ENCODE peak calls at places on chromosomes 7 and 10, in ten cellular contexts. One of them, this sample, is unnamed.

GRCh38 chr7:77531038-77531437 is 6.1 kb upstream of the PTPN12 start:
- DNase-seq in GDM1: no peak
- DNase-seq in stimulated activated CD4-positive, alpha-beta T cell treated with anti-CD3 and anti-CD28 coated beads, Interleukin-1b, Interleukin-23, amount 100 ng/mL, for 1 hour: no peak
- DNase-seq in mucosa of descending colon: no peak
- DNase-seq in NCI-H1105 treated with DMSO at 0.1 percent for 48 hours: no peak
- DNase-seq in stimulated activated CD8-positive, alpha-beta memory T cell treated with anti-CD3 and anti-CD28 coated beads, Interleukin-15, amount 100 ng/mL, for 24 hours: no peak
- DNase-seq in Right ventricle myocardium inferior: no peak
- DNase-seq in Calu3: no peak
- DNase-seq in GM12892: no peak
- DNase-seq in GM03348: no peak
- DNase-seq in this sample: no peak

GRCh38 chr7:2438181-2438580 is 34.8 kb downstream of the CHST12 start:
- DNase-seq in Calu3: no peak
- DNase-seq in GM03348: no peak
- DNase-seq in GM12892: no peak
- DNase-seq in stimulated activated CD8-positive, alpha-beta memory T cell treated with anti-CD3 and anti-CD28 coated beads, Interleukin-15, amount 100 ng/mL, for 24 hours: no peak
- DNase-seq in GDM1: no peak
- DNase-seq in stimulated activated CD4-positive, alpha-beta T cell treated with anti-CD3 and anti-CD28 coated beads, Interleukin-1b, Interleukin-23, amount 100 ng/mL, for 1 hour: no peak
- DNase-seq in Right ventricle myocardium inferior: peak
- DNase-seq in mucosa of descending colon: no peak
- DNase-seq in NCI-H1105 treated with DMSO at 0.1 percent for 48 hours: no peak
- DNase-seq in this sample: peak

GRCh38 chr10:52703898-52704297 is 68.7 kb downstream of the MBL2 start:
- DNase-seq in Right ventricle myocardium inferior: no peak
- DNase-seq in GDM1: no peak
- DNase-seq in Calu3: no peak
- DNase-seq in stimulated activated CD4-positive, alpha-beta T cell treated with anti-CD3 and anti-CD28 coated beads, Interleukin-1b, Interleukin-23, amount 100 ng/mL, for 1 hour: no peak
- DNase-seq in mucosa of descending colon: no peak
- DNase-seq in NCI-H1105 treated with DMSO at 0.1 percent for 48 hours: no peak
- DNase-seq in GM12892: no peak
- DNase-seq in GM03348: no peak
- DNase-seq in stimulated activated CD8-positive, alpha-beta memory T cell treated with anti-CD3 and anti-CD28 coated beads, Interleukin-15, amount 100 ng/mL, for 24 hours: no peak
- DNase-seq in this sample: no peak

GRCh38 chr7:44076101-44076895 is 6.0 kb downstream of the POLM start:
- DNase-seq in GM12892: no peak
- DNase-seq in mucosa of descending colon: no peak
- DNase-seq in stimulated activated CD4-positive, alpha-beta T cell treated with anti-CD3 and anti-CD28 coated beads, Interleukin-1b, Interleukin-23, amount 100 ng/mL, for 1 hour: no peak
- DNase-seq in Right ventricle myocardium inferior: peak
- DNase-seq in stimulated activated CD8-positive, alpha-beta memory T cell treated with anti-CD3 and anti-CD28 coated beads, Interleukin-15, amount 100 ng/mL, for 24 hours: no peak
- DNase-seq in Calu3: no peak
- DNase-seq in GM03348: no peak
- DNase-seq in GDM1: no peak
- DNase-seq in NCI-H1105 treated with DMSO at 0.1 percent for 48 hours: no peak
- DNase-seq in this sample: peak

GRCh38 chr10:79333513-79333912 is 13.8 kb upstream of the PPIF start:
- DNase-seq in Right ventricle myocardium inferior: no peak
- DNase-seq in Calu3: no peak
- DNase-seq in GM03348: no peak
- DNase-seq in stimulated activated CD4-positive, alpha-beta T cell treated with anti-CD3 and anti-CD28 coated beads, Interleukin-1b, Interleukin-23, amount 100 ng/mL, for 1 hour: no peak
- DNase-seq in GDM1: no peak
- DNase-seq in NCI-H1105 treated with DMSO at 0.1 percent for 48 hours: no peak
- DNase-seq in mucosa of descending colon: no peak
- DNase-seq in stimulated activated CD8-positive, alpha-beta memory T cell treated with anti-CD3 and anti-CD28 coated beads, Interleukin-15, amount 100 ng/mL, for 24 hours: no peak
- DNase-seq in GM12892: no peak
- DNase-seq in this sample: no peak

GRCh38 chr10:6396652-6397051 is 183.4 kb downstream of the PRKCQ start:
- DNase-seq in GM12892: no peak
- DNase-seq in stimulated activated CD4-positive, alpha-beta T cell treated with anti-CD3 and anti-CD28 coated beads, Interleukin-1b, Interleukin-23, amount 100 ng/mL, for 1 hour: no peak
- DNase-seq in NCI-H1105 treated with DMSO at 0.1 percent for 48 hours: no peak
- DNase-seq in GM03348: peak
- DNase-seq in Calu3: no peak
- DNase-seq in GDM1: no peak
- DNase-seq in mucosa of descending colon: no peak
- DNase-seq in stimulated activated CD8-positive, alpha-beta memory T cell treated with anti-CD3 and anti-CD28 coated beads, Interleukin-15, amount 100 ng/mL, for 24 hours: no peak
- DNase-seq in Right ventricle myocardium inferior: no peak
- DNase-seq in this sample: no peak

GRCh38 chr7:113636727-113637421 is 281.9 kb downstream of the PPP1R3A start:
- DNase-seq in GDM1: no peak
- DNase-seq in NCI-H1105 treated with DMSO at 0.1 percent for 48 hours: no peak
- DNase-seq in Calu3: no peak
- DNase-seq in GM12892: no peak
- DNase-seq in stimulated activated CD4-positive, alpha-beta T cell treated with anti-CD3 and anti-CD28 coated beads, Interleukin-1b, Interleukin-23, amount 100 ng/mL, for 1 hour: no peak
- DNase-seq in Right ventricle myocardium inferior: no peak
- DNase-seq in GM03348: no peak
- DNase-seq in mucosa of descending colon: no peak
- DNase-seq in stimulated activated CD8-positive, alpha-beta memory T cell treated with anti-CD3 and anti-CD28 coated beads, Interleukin-15, amount 100 ng/mL, for 24 hours: no peak
- DNase-seq in this sample: no peak

GRCh38 chr7:158101821-158102450 is 485.7 kb downstream of the PTPRN2 start:
- DNase-seq in GM03348: no peak
- DNase-seq in Right ventricle myocardium inferior: no peak
- DNase-seq in stimulated activated CD4-positive, alpha-beta T cell treated with anti-CD3 and anti-CD28 coated beads, Interleukin-1b, Interleukin-23, amount 100 ng/mL, for 1 hour: no peak
- DNase-seq in NCI-H1105 treated with DMSO at 0.1 percent for 48 hours: no peak
- DNase-seq in GM12892: no peak
- DNase-seq in stimulated activated CD8-positive, alpha-beta memory T cell treated with anti-CD3 and anti-CD28 coated beads, Interleukin-15, amount 100 ng/mL, for 24 hours: no peak
- DNase-seq in Calu3: no peak
- DNase-seq in GDM1: no peak
- DNase-seq in mucosa of descending colon: no peak
- DNase-seq in this sample: peak

GRCh38 chr10:77877461-77878344 is 48.9 kb downstream of the DLG5 start:
- DNase-seq in stimulated activated CD8-positive, alpha-beta memory T cell treated with anti-CD3 and anti-CD28 coated beads, Interleukin-15, amount 100 ng/mL, for 24 hours: no peak
- DNase-seq in GM03348: no peak
- DNase-seq in NCI-H1105 treated with DMSO at 0.1 percent for 48 hours: no peak
- DNase-seq in Right ventricle myocardium inferior: no peak
- DNase-seq in stimulated activated CD4-positive, alpha-beta T cell treated with anti-CD3 and anti-CD28 coated beads, Interleukin-1b, Interleukin-23, amount 100 ng/mL, for 1 hour: no peak
- DNase-seq in GM12892: no peak
- DNase-seq in GDM1: no peak
- DNase-seq in Calu3: no peak
- DNase-seq in mucosa of descending colon: peak
- DNase-seq in this sample: peak

GRCh38 chr10:15222511-15222910 is 54.0 kb upstream of the NMT2 start:
- DNase-seq in GM03348: no peak
- DNase-seq in NCI-H1105 treated with DMSO at 0.1 percent for 48 hours: no peak
- DNase-seq in stimulated activated CD8-positive, alpha-beta memory T cell treated with anti-CD3 and anti-CD28 coated beads, Interleukin-15, amount 100 ng/mL, for 24 hours: no peak
- DNase-seq in Calu3: no peak
- DNase-seq in Right ventricle myocardium inferior: no peak
- DNase-seq in GM12892: no peak
- DNase-seq in stimulated activated CD4-positive, alpha-beta T cell treated with anti-CD3 and anti-CD28 coated beads, Interleukin-1b, Interleukin-23, amount 100 ng/mL, for 1 hour: no peak
- DNase-seq in mucosa of descending colon: no peak
- DNase-seq in GDM1: no peak
- DNase-seq in this sample: no peak

GRCh38 chr10:110762849-110763211 is 108.9 kb upstream of the PDCD4 start:
- DNase-seq in GM03348: no peak
- DNase-seq in Calu3: no peak
- DNase-seq in Right ventricle myocardium inferior: peak
- DNase-seq in NCI-H1105 treated with DMSO at 0.1 percent for 48 hours: no peak
- DNase-seq in GDM1: no peak
- DNase-seq in GM12892: no peak
- DNase-seq in stimulated activated CD8-positive, alpha-beta memory T cell treated with anti-CD3 and anti-CD28 coated beads, Interleukin-15, amount 100 ng/mL, for 24 hours: no peak
- DNase-seq in stimulated activated CD4-positive, alpha-beta T cell treated with anti-CD3 and anti-CD28 coated beads, Interleukin-1b, Interleukin-23, amount 100 ng/mL, for 1 hour: no peak
- DNase-seq in mucosa of descending colon: no peak
- DNase-seq in this sample: peak

GRCh38 chr7:41955475-41956243 is 252.8 kb upstream of the INHBA start:
- DNase-seq in GDM1: peak
- DNase-seq in GM03348: peak
- DNase-seq in Right ventricle myocardium inferior: peak
- DNase-seq in stimulated activated CD4-positive, alpha-beta T cell treated with anti-CD3 and anti-CD28 coated beads, Interleukin-1b, Interleukin-23, amount 100 ng/mL, for 1 hour: no peak
- DNase-seq in stimulated activated CD8-positive, alpha-beta memory T cell treated with anti-CD3 and anti-CD28 coated beads, Interleukin-15, amount 100 ng/mL, for 24 hours: no peak
- DNase-seq in mucosa of descending colon: peak
- DNase-seq in GM12892: no peak
- DNase-seq in NCI-H1105 treated with DMSO at 0.1 percent for 48 hours: no peak
- DNase-seq in Calu3: peak
- DNase-seq in this sample: peak

GRCh38 chr7:98284335-98285036 is 3.0 kb downstream of the BRI3 start:
- DNase-seq in Right ventricle myocardium inferior: peak
- DNase-seq in GM12892: no peak
- DNase-seq in GDM1: peak
- DNase-seq in stimulated activated CD4-positive, alpha-beta T cell treated with anti-CD3 and anti-CD28 coated beads, Interleukin-1b, Interleukin-23, amount 100 ng/mL, for 1 hour: no peak
- DNase-seq in stimulated activated CD8-positive, alpha-beta memory T cell treated with anti-CD3 and anti-CD28 coated beads, Interleukin-15, amount 100 ng/mL, for 24 hours: no peak
- DNase-seq in GM03348: peak
- DNase-seq in mucosa of descending colon: peak
- DNase-seq in Calu3: peak
- DNase-seq in NCI-H1105 treated with DMSO at 0.1 percent for 48 hours: no peak
- DNase-seq in this sample: peak

GRCh38 chr10:92790449-92790848 is 57.9 kb upstream of the EXOC6 start:
- DNase-seq in Right ventricle myocardium inferior: no peak
- DNase-seq in Calu3: no peak
- DNase-seq in stimulated activated CD4-positive, alpha-beta T cell treated with anti-CD3 and anti-CD28 coated beads, Interleukin-1b, Interleukin-23, amount 100 ng/mL, for 1 hour: no peak
- DNase-seq in stimulated activated CD8-positive, alpha-beta memory T cell treated with anti-CD3 and anti-CD28 coated beads, Interleukin-15, amount 100 ng/mL, for 24 hours: no peak
- DNase-seq in NCI-H1105 treated with DMSO at 0.1 percent for 48 hours: no peak
- DNase-seq in GDM1: no peak
- DNase-seq in GM12892: no peak
- DNase-seq in GM03348: no peak
- DNase-seq in mucosa of descending colon: no peak
- DNase-seq in this sample: no peak

GRCh38 chr7:16431646-16432424 is 10.5 kb upstream of the CRPPA start:
- DNase-seq in stimulated activated CD8-positive, alpha-beta memory T cell treated with anti-CD3 and anti-CD28 coated beads, Interleukin-15, amount 100 ng/mL, for 24 hours: no peak
- DNase-seq in mucosa of descending colon: no peak
- DNase-seq in NCI-H1105 treated with DMSO at 0.1 percent for 48 hours: peak
- DNase-seq in Right ventricle myocardium inferior: no peak
- DNase-seq in GM12892: no peak
- DNase-seq in Calu3: peak
- DNase-seq in GM03348: peak
- DNase-seq in stimulated activated CD4-positive, alpha-beta T cell treated with anti-CD3 and anti-CD28 coated beads, Interleukin-1b, Interleukin-23, amount 100 ng/mL, for 1 hour: no peak
- DNase-seq in GDM1: no peak
- DNase-seq in this sample: no peak

GRCh38 chr7:92625617-92626016 is 35.4 kb upstream of the FAM133B start:
- DNase-seq in GM03348: no peak
- DNase-seq in mucosa of descending colon: no peak
- DNase-seq in GDM1: no peak
- DNase-seq in Right ventricle myocardium inferior: no peak
- DNase-seq in Calu3: no peak
- DNase-seq in GM12892: no peak
- DNase-seq in stimulated activated CD4-positive, alpha-beta T cell treated with anti-CD3 and anti-CD28 coated beads, Interleukin-1b, Interleukin-23, amount 100 ng/mL, for 1 hour: no peak
- DNase-seq in NCI-H1105 treated with DMSO at 0.1 percent for 48 hours: no peak
- DNase-seq in stimulated activated CD8-positive, alpha-beta memory T cell treated with anti-CD3 and anti-CD28 coated beads, Interleukin-15, amount 100 ng/mL, for 24 hours: no peak
- DNase-seq in this sample: no peak

GRCh38 chr10:12733271-12733670 is 268.2 kb downstream of the CCDC3 start:
- DNase-seq in GM03348: no peak
- DNase-seq in NCI-H1105 treated with DMSO at 0.1 percent for 48 hours: no peak
- DNase-seq in Right ventricle myocardium inferior: no peak
- DNase-seq in GM12892: no peak
- DNase-seq in stimulated activated CD4-positive, alpha-beta T cell treated with anti-CD3 and anti-CD28 coated beads, Interleukin-1b, Interleukin-23, amount 100 ng/mL, for 1 hour: no peak
- DNase-seq in mucosa of descending colon: no peak
- DNase-seq in Calu3: no peak
- DNase-seq in GDM1: no peak
- DNase-seq in stimulated activated CD8-positive, alpha-beta memory T cell treated with anti-CD3 and anti-CD28 coated beads, Interleukin-15, amount 100 ng/mL, for 24 hours: no peak
- DNase-seq in this sample: no peak

GRCh38 chr7:7424151-7424873 is 111.4 kb downstream of the COL28A1 start:
- DNase-seq in Calu3: peak
- DNase-seq in GM12892: peak
- DNase-seq in Right ventricle myocardium inferior: no peak
- DNase-seq in stimulated activated CD4-positive, alpha-beta T cell treated with anti-CD3 and anti-CD28 coated beads, Interleukin-1b, Interleukin-23, amount 100 ng/mL, for 1 hour: no peak
- DNase-seq in mucosa of descending colon: peak
- DNase-seq in stimulated activated CD8-positive, alpha-beta memory T cell treated with anti-CD3 and anti-CD28 coated beads, Interleukin-15, amount 100 ng/mL, for 24 hours: no peak
- DNase-seq in GDM1: peak
- DNase-seq in NCI-H1105 treated with DMSO at 0.1 percent for 48 hours: peak
- DNase-seq in GM03348: peak
- DNase-seq in this sample: peak

GRCh38 chr10:11504566-11505285 is 106.7 kb downstream of the USP6NL start:
- DNase-seq in Right ventricle myocardium inferior: no peak
- DNase-seq in mucosa of descending colon: no peak
- DNase-seq in Calu3: no peak
- DNase-seq in NCI-H1105 treated with DMSO at 0.1 percent for 48 hours: no peak
- DNase-seq in stimulated activated CD4-positive, alpha-beta T cell treated with anti-CD3 and anti-CD28 coated beads, Interleukin-1b, Interleukin-23, amount 100 ng/mL, for 1 hour: no peak
- DNase-seq in GM12892: no peak
- DNase-seq in GM03348: no peak
- DNase-seq in GDM1: no peak
- DNase-seq in stimulated activated CD8-positive, alpha-beta memory T cell treated with anti-CD3 and anti-CD28 coated beads, Interleukin-15, amount 100 ng/mL, for 24 hours: no peak
- DNase-seq in this sample: no peak

GRCh38 chr7:139673230-139673629 is 104.6 kb downstream of the HIPK2 start:
- DNase-seq in Calu3: no peak
- DNase-seq in Right ventricle myocardium inferior: no peak
- DNase-seq in mucosa of descending colon: no peak
- DNase-seq in GDM1: no peak
- DNase-seq in GM12892: no peak
- DNase-seq in stimulated activated CD4-positive, alpha-beta T cell treated with anti-CD3 and anti-CD28 coated beads, Interleukin-1b, Interleukin-23, amount 100 ng/mL, for 1 hour: no peak
- DNase-seq in GM03348: no peak
- DNase-seq in stimulated activated CD8-positive, alpha-beta memory T cell treated with anti-CD3 and anti-CD28 coated beads, Interleukin-15, amount 100 ng/mL, for 24 hours: no peak
- DNase-seq in NCI-H1105 treated with DMSO at 0.1 percent for 48 hours: no peak
- DNase-seq in this sample: no peak

This sample was measured in Right ventricle myocardium superior.